ENCODE peak calls at places on chromosomes 6 and 20, in eight cellular contexts. One of them, this sample, is unnamed. For H3K36me3, the result is how much of the 10 kb centered on the place peaks cover.

GRCh38 chr20:63553933-63554290 is at the start of gene FNDC11:
- DNase-seq in heart left ventricle: no peak
- DNase-seq in tibial artery: no peak
- DNase-seq in OCI-LY7: peak
- DNase-seq in tibial nerve: no peak
- DNase-seq in HCT116: no peak
- DNase-seq in ascending aorta: no peak
- DNase-seq in ovary: no peak
- DNase-seq in this sample: no peak

GRCh38 chr6:45681860-45682488 is 304.2 kb upstream of the SUPT3H start:
- DNase-seq in ovary: no peak
- DNase-seq in heart left ventricle: no peak
- DNase-seq in OCI-LY7: peak
- DNase-seq in tibial nerve: no peak
- DNase-seq in tibial artery: no peak
- DNase-seq in ascending aorta: no peak
- DNase-seq in HCT116: no peak
- DNase-seq in this sample: peak

GRCh38 chr6:152295346-152295745 is 341.8 kb downstream of the SYNE1 start:
- DNase-seq in ascending aorta: no peak
- DNase-seq in HCT116: no peak
- DNase-seq in tibial nerve: peak
- DNase-seq in tibial artery: peak
- DNase-seq in heart left ventricle: no peak
- DNase-seq in OCI-LY7: no peak
- DNase-seq in ovary: no peak
- DNase-seq in this sample: no peak

GRCh38 chr6:131061041-131061770 is 1.8 kb downstream of the EPB41L2 start:
- DNase-seq in tibial artery: no peak
- DNase-seq in ovary: no peak
- DNase-seq in OCI-LY7: peak
- DNase-seq in tibial nerve: no peak
- DNase-seq in heart left ventricle: no peak
- DNase-seq in ascending aorta: no peak
- DNase-seq in HCT116: no peak
- DNase-seq in this sample: peak

GRCh38 chr6:137378100-137378390 is 116.1 kb downstream of the OLIG3 start:
- DNase-seq in tibial artery: no peak
- DNase-seq in OCI-LY7: no peak
- DNase-seq in ascending aorta: no peak
- DNase-seq in heart left ventricle: no peak
- DNase-seq in tibial nerve: no peak
- DNase-seq in HCT116: no peak
- DNase-seq in ovary: no peak
- DNase-seq in this sample: no peak

GRCh38 chr20:2103454-2104153 is 2.0 kb downstream of the STK35 start:
- DNase-seq in HCT116: no peak
- DNase-seq in heart left ventricle: no peak
- DNase-seq in ascending aorta: no peak
- DNase-seq in tibial artery: no peak
- DNase-seq in ovary: no peak
- DNase-seq in tibial nerve: no peak
- DNase-seq in OCI-LY7: peak
- DNase-seq in this sample: no peak

GRCh38 chr6:2918936-2919335 is 15.8 kb upstream of the SERPINB9 start:
- DNase-seq in tibial artery: no peak
- DNase-seq in ovary: no peak
- DNase-seq in HCT116: no peak
- DNase-seq in ascending aorta: peak
- DNase-seq in tibial nerve: no peak
- DNase-seq in heart left ventricle: no peak
- DNase-seq in OCI-LY7: no peak
- DNase-seq in this sample: no peak

GRCh38 chr6:166156942-166157341 is 10.7 kb downstream of the TBXT start:
- DNase-seq in ovary: no peak
- DNase-seq in tibial artery: no peak
- DNase-seq in OCI-LY7: no peak
- DNase-seq in heart left ventricle: no peak
- DNase-seq in tibial nerve: no peak
- DNase-seq in HCT116: peak
- DNase-seq in ascending aorta: no peak
- DNase-seq in this sample: no peak

GRCh38 chr6:29757701-29758293 is 34.6 kb downstream of the HLA-F start:
- DNase-seq in ovary: no peak
- DNase-seq in OCI-LY7: no peak
- DNase-seq in tibial nerve: no peak
- DNase-seq in heart left ventricle: no peak
- DNase-seq in ascending aorta: no peak
- DNase-seq in HCT116: no peak
- DNase-seq in tibial artery: no peak
- DNase-seq in this sample: no peak

GRCh38 chr6:69863766-69864165 is 2.6 kb upstream of the COL19A1 start:
- DNase-seq in ascending aorta: no peak
- DNase-seq in HCT116: no peak
- DNase-seq in heart left ventricle: no peak
- DNase-seq in OCI-LY7: no peak
- DNase-seq in tibial nerve: no peak
- DNase-seq in ovary: no peak
- DNase-seq in tibial artery: no peak
- DNase-seq in this sample: no peak
- H3K4me3 ChIP-seq in ascending aorta: no peak
- H3K4me3 ChIP-seq in HCT116: no peak
- H3K4me3 ChIP-seq in heart left ventricle: no peak
- H3K4me3 ChIP-seq in OCI-LY7: no peak
- H3K4me3 ChIP-seq in tibial nerve: no peak
- H3K4me3 ChIP-seq in ovary: no peak
- H3K4me3 ChIP-seq in tibial artery: no peak
- H3K4me3 ChIP-seq in this sample: no peak

DNA sequence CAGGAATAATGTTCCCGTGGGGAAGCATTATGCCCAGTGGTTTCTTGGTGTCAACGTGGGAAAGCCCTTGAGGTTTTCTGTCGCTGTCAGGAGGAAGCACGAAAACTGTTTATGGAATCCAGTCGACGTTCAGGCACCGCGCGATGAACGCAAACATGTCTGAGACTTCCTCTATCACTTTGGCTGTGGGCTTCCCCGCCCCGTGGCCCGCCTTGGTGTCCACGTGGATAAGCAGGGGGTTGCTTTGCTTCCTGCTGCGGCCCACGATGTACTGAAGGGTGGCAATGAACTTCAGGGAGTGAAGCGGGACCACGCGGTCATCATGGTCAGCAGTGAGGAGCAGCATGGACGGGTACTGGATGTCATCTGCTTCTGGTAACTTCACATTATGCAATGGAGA is 98.2 kb upstream of the POPDC3 start:
- DNase-seq in HCT116: no peak
- DNase-seq in OCI-LY7: no peak
- DNase-seq in tibial nerve: no peak
- DNase-seq in heart left ventricle: no peak
- DNase-seq in ovary: no peak
- DNase-seq in ascending aorta: no peak
- DNase-seq in tibial artery: no peak
- DNase-seq in this sample: no peak
- H3K36me3 ChIP-seq in HCT116: under half
- H3K36me3 ChIP-seq in OCI-LY7: under half
- H3K36me3 ChIP-seq in tibial nerve: under half
- H3K36me3 ChIP-seq in heart left ventricle: under half
- H3K36me3 ChIP-seq in ovary: under half
- H3K36me3 ChIP-seq in ascending aorta: under half
- H3K36me3 ChIP-seq in tibial artery: under half
- H3K36me3 ChIP-seq in this sample: under half

GRCh38 chr6:39207421-39208232 is 21.6 kb downstream of the KCNK5 start:
- DNase-seq in ovary: no peak
- DNase-seq in heart left ventricle: peak
- DNase-seq in ascending aorta: no peak
- DNase-seq in HCT116: no peak
- DNase-seq in tibial artery: no peak
- DNase-seq in tibial nerve: no peak
- DNase-seq in OCI-LY7: no peak
- DNase-seq in this sample: no peak
- TF ChIP-seq CTCF in ovary: no peak
- TF ChIP-seq CTCF in heart left ventricle: no peak
- TF ChIP-seq CTCF in ascending aorta: no peak
- TF ChIP-seq CTCF in HCT116: no peak
- TF ChIP-seq CTCF in tibial artery: no peak
- TF ChIP-seq CTCF in tibial nerve: no peak
- TF ChIP-seq CTCF in OCI-LY7: no peak
- TF ChIP-seq CTCF in this sample: no peak

GRCh38 chr6:44127186-44128019 is at the start of the genes MRPL14 and TMEM63B:
- DNase-seq in heart left ventricle: peak
- DNase-seq in tibial artery: peak
- DNase-seq in ovary: peak
- DNase-seq in tibial nerve: peak
- DNase-seq in HCT116: peak
- DNase-seq in ascending aorta: peak
- DNase-seq in OCI-LY7: peak
- DNase-seq in this sample: peak
- H3K4me3 ChIP-seq in heart left ventricle: peak
- H3K4me3 ChIP-seq in tibial artery: peak
- H3K4me3 ChIP-seq in ovary: peak
- H3K4me3 ChIP-seq in tibial nerve: peak
- H3K4me3 ChIP-seq in HCT116: peak
- H3K4me3 ChIP-seq in ascending aorta: peak
- H3K4me3 ChIP-seq in OCI-LY7: peak
- H3K4me3 ChIP-seq in this sample: peak

GRCh38 chr20:47428851-47429336 is 72.4 kb upstream of the ZMYND8 start:
- DNase-seq in ovary: no peak
- DNase-seq in tibial nerve: no peak
- DNase-seq in HCT116: no peak
- DNase-seq in heart left ventricle: no peak
- DNase-seq in ascending aorta: no peak
- DNase-seq in tibial artery: no peak
- DNase-seq in OCI-LY7: no peak
- DNase-seq in this sample: no peak
- H3K36me3 ChIP-seq in ovary: under half
- H3K36me3 ChIP-seq in tibial nerve: under half
- H3K36me3 ChIP-seq in HCT116: under half
- H3K36me3 ChIP-seq in heart left ventricle: under half
- H3K36me3 ChIP-seq in ascending aorta: under half
- H3K36me3 ChIP-seq in tibial artery: under half
- H3K36me3 ChIP-seq in OCI-LY7: under half
- H3K36me3 ChIP-seq in this sample: under half

DNA sequence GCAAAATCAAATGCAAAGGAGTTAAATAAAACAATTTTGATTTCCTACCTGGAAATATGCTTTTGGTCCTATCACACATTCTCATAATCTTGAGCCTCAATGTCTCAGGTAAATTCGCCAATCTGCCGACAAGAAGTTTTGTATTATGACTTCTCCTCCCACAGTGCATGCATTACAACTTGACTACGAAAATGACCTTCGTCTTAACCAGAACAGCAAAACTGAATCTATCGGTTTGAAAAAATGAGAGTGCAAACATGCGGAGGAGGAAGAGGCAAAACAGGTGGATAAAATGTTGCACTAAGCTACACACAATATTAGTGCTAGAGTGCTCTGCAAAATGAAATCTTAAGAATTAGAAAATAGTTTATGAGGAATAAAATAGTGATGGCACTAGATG is 43.4 kb downstream of the HIVEP2 start:
- DNase-seq in heart left ventricle: no peak
- DNase-seq in OCI-LY7: no peak
- DNase-seq in ascending aorta: no peak
- DNase-seq in tibial artery: no peak
- DNase-seq in HCT116: no peak
- DNase-seq in tibial nerve: no peak
- DNase-seq in ovary: no peak
- DNase-seq in this sample: no peak
- TF ChIP-seq CTCF in heart left ventricle: no peak
- TF ChIP-seq CTCF in OCI-LY7: no peak
- TF ChIP-seq CTCF in ascending aorta: no peak
- TF ChIP-seq CTCF in tibial artery: no peak
- TF ChIP-seq CTCF in HCT116: no peak
- TF ChIP-seq CTCF in tibial nerve: no peak
- TF ChIP-seq CTCF in ovary: no peak
- TF ChIP-seq CTCF in this sample: no peak

GRCh38 chr6:31900917-31901414 is 920 bp downstream of the ZBTB12 start:
- DNase-seq in tibial artery: no peak
- DNase-seq in heart left ventricle: no peak
- DNase-seq in tibial nerve: no peak
- DNase-seq in ovary: no peak
- DNase-seq in ascending aorta: no peak
- DNase-seq in HCT116: no peak
- DNase-seq in OCI-LY7: no peak
- DNase-seq in this sample: no peak
- H3K4me3 ChIP-seq in tibial artery: peak
- H3K4me3 ChIP-seq in heart left ventricle: peak
- H3K4me3 ChIP-seq in tibial nerve: peak
- H3K4me3 ChIP-seq in ovary: peak
- H3K4me3 ChIP-seq in ascending aorta: peak
- H3K4me3 ChIP-seq in HCT116: peak
- H3K4me3 ChIP-seq in OCI-LY7: peak
- H3K4me3 ChIP-seq in this sample: peak

DNA sequence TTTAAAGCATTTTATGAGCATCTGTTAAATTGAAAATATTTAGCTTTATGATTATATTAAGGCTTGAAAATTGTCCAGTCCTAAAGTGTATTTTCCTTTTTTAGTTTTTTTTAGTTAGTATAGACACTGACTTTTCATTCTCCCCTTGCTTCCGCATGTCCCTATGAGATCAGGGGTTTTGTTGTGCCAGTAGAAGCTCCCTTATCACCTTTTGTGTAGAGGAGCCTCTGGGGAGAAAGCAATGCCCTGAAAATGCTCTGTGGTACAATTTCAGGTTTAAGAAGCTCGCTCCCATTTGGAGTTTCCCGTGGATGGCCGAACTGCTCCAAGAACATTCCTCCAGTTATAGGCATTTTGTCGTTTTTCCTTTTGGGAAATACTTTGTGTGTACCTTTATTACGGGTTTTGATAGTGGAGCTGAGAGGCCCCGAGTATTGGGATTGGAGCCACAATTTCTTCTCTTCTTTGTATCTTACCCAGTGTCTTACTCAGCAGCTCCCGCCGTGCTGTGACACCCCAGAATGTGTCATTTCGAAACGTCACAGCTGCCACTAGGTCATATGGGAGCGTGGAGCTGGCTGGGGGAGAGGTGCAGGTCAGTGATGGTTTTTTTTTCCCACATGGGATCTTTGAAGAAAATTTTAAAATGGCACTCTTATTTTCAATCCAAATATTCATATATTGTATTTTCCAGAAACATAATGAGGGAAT is 49.9 kb downstream of the RPRD1B start:
- DNase-seq in OCI-LY7: no peak
- DNase-seq in tibial nerve: no peak
- DNase-seq in ascending aorta: no peak
- DNase-seq in HCT116: no peak
- DNase-seq in tibial artery: no peak
- DNase-seq in ovary: no peak
- DNase-seq in heart left ventricle: no peak
- DNase-seq in this sample: no peak
- H3K36me3 ChIP-seq in OCI-LY7: half or more
- H3K36me3 ChIP-seq in tibial nerve: under half
- H3K36me3 ChIP-seq in ascending aorta: under half
- H3K36me3 ChIP-seq in HCT116: under half
- H3K36me3 ChIP-seq in tibial artery: under half
- H3K36me3 ChIP-seq in ovary: under half
- H3K36me3 ChIP-seq in heart left ventricle: under half
- H3K36me3 ChIP-seq in this sample: under half

This sample was measured in GM06990.